ENCODE peak calls at places on chromosomes 2 and 18, in eight cellular contexts. One of them, this sample, is unnamed.

GRCh38 chr2:204176306-204176705 is 239.7 kb downstream of the ICOS start:
- DNase-seq in NCI-H1417: no peak
- DNase-seq in BJ: no peak
- DNase-seq in EL: no peak
- DNase-seq in CD8-positive, alpha-beta T cell: no peak
- DNase-seq in right lobe of liver: no peak
- DNase-seq in SK-N-DZ: peak
- DNase-seq in stimulated activated CD4-positive, alpha-beta T cell treated with anti-CD3 and anti-CD28 coated beads, Interleukin-15, amount 100 ng/mL, for 1 hour: no peak
- DNase-seq in this sample: no peak

GRCh38 chr2:134625311-134625710 is 93.5 kb downstream of the TMEM163 start:
- DNase-seq in CD8-positive, alpha-beta T cell: no peak
- DNase-seq in stimulated activated CD4-positive, alpha-beta T cell treated with anti-CD3 and anti-CD28 coated beads, Interleukin-15, amount 100 ng/mL, for 1 hour: no peak
- DNase-seq in EL: no peak
- DNase-seq in right lobe of liver: no peak
- DNase-seq in BJ: no peak
- DNase-seq in NCI-H1417: no peak
- DNase-seq in SK-N-DZ: no peak
- DNase-seq in this sample: no peak

GRCh38 chr2:150911766-150912280 is 349.8 kb downstream of the RBM43 start:
- DNase-seq in right lobe of liver: peak
- DNase-seq in BJ: peak
- DNase-seq in CD8-positive, alpha-beta T cell: no peak
- DNase-seq in stimulated activated CD4-positive, alpha-beta T cell treated with anti-CD3 and anti-CD28 coated beads, Interleukin-15, amount 100 ng/mL, for 1 hour: no peak
- DNase-seq in EL: peak
- DNase-seq in NCI-H1417: no peak
- DNase-seq in SK-N-DZ: peak
- DNase-seq in this sample: peak

GRCh38 chr2:15041429-15041837 is 408.9 kb downstream of the LRATD1 start:
- DNase-seq in BJ: no peak
- DNase-seq in stimulated activated CD4-positive, alpha-beta T cell treated with anti-CD3 and anti-CD28 coated beads, Interleukin-15, amount 100 ng/mL, for 1 hour: no peak
- DNase-seq in CD8-positive, alpha-beta T cell: no peak
- DNase-seq in SK-N-DZ: no peak
- DNase-seq in right lobe of liver: peak
- DNase-seq in NCI-H1417: no peak
- DNase-seq in EL: no peak
- DNase-seq in this sample: peak

GRCh38 chr18:73908323-73908722 is 239.3 kb downstream of the FBXO15 start:
- DNase-seq in CD8-positive, alpha-beta T cell: no peak
- DNase-seq in stimulated activated CD4-positive, alpha-beta T cell treated with anti-CD3 and anti-CD28 coated beads, Interleukin-15, amount 100 ng/mL, for 1 hour: no peak
- DNase-seq in EL: peak
- DNase-seq in SK-N-DZ: no peak
- DNase-seq in NCI-H1417: no peak
- DNase-seq in right lobe of liver: no peak
- DNase-seq in BJ: no peak
- DNase-seq in this sample: no peak

GRCh38 chr2:136013962-136014361 is 28.5 kb upstream of the DARS1 start:
- DNase-seq in stimulated activated CD4-positive, alpha-beta T cell treated with anti-CD3 and anti-CD28 coated beads, Interleukin-15, amount 100 ng/mL, for 1 hour: no peak
- DNase-seq in BJ: no peak
- DNase-seq in right lobe of liver: no peak
- DNase-seq in CD8-positive, alpha-beta T cell: no peak
- DNase-seq in NCI-H1417: no peak
- DNase-seq in SK-N-DZ: no peak
- DNase-seq in EL: no peak
- DNase-seq in this sample: no peak

GRCh38 chr2:186575302-186575701 is 14.6 kb upstream of the ITGAV start:
- DNase-seq in stimulated activated CD4-positive, alpha-beta T cell treated with anti-CD3 and anti-CD28 coated beads, Interleukin-15, amount 100 ng/mL, for 1 hour: no peak
- DNase-seq in right lobe of liver: no peak
- DNase-seq in BJ: peak
- DNase-seq in NCI-H1417: no peak
- DNase-seq in EL: peak
- DNase-seq in CD8-positive, alpha-beta T cell: no peak
- DNase-seq in SK-N-DZ: peak
- DNase-seq in this sample: no peak

GRCh38 chr2:23271230-23271629 is 113.7 kb upstream of the KLHL29 start:
- DNase-seq in NCI-H1417: no peak
- DNase-seq in CD8-positive, alpha-beta T cell: no peak
- DNase-seq in EL: no peak
- DNase-seq in SK-N-DZ: no peak
- DNase-seq in right lobe of liver: no peak
- DNase-seq in BJ: no peak
- DNase-seq in stimulated activated CD4-positive, alpha-beta T cell treated with anti-CD3 and anti-CD28 coated beads, Interleukin-15, amount 100 ng/mL, for 1 hour: no peak
- DNase-seq in this sample: no peak

GRCh38 chr2:189016311-189016830 is 42.2 kb downstream of the COL3A1 start:
- DNase-seq in NCI-H1417: no peak
- DNase-seq in CD8-positive, alpha-beta T cell: no peak
- DNase-seq in right lobe of liver: no peak
- DNase-seq in SK-N-DZ: no peak
- DNase-seq in BJ: no peak
- DNase-seq in stimulated activated CD4-positive, alpha-beta T cell treated with anti-CD3 and anti-CD28 coated beads, Interleukin-15, amount 100 ng/mL, for 1 hour: no peak
- DNase-seq in EL: no peak
- DNase-seq in this sample: no peak

GRCh38 chr2:225120175-225120574 is 77.9 kb upstream of the DOCK10 start:
- DNase-seq in NCI-H1417: no peak
- DNase-seq in right lobe of liver: no peak
- DNase-seq in BJ: no peak
- DNase-seq in CD8-positive, alpha-beta T cell: no peak
- DNase-seq in SK-N-DZ: no peak
- DNase-seq in EL: peak
- DNase-seq in stimulated activated CD4-positive, alpha-beta T cell treated with anti-CD3 and anti-CD28 coated beads, Interleukin-15, amount 100 ng/mL, for 1 hour: no peak
- DNase-seq in this sample: no peak

GRCh38 chr2:216742411-216742810 is 47.1 kb upstream of the IGFBP5 start:
- DNase-seq in BJ: no peak
- DNase-seq in right lobe of liver: no peak
- DNase-seq in SK-N-DZ: no peak
- DNase-seq in NCI-H1417: no peak
- DNase-seq in CD8-positive, alpha-beta T cell: no peak
- DNase-seq in stimulated activated CD4-positive, alpha-beta T cell treated with anti-CD3 and anti-CD28 coated beads, Interleukin-15, amount 100 ng/mL, for 1 hour: no peak
- DNase-seq in EL: no peak
- DNase-seq in this sample: no peak

GRCh38 chr2:107717666-107718065 is 109.0 kb upstream of the RGPD4 start:
- DNase-seq in SK-N-DZ: no peak
- DNase-seq in EL: no peak
- DNase-seq in CD8-positive, alpha-beta T cell: no peak
- DNase-seq in right lobe of liver: no peak
- DNase-seq in stimulated activated CD4-positive, alpha-beta T cell treated with anti-CD3 and anti-CD28 coated beads, Interleukin-15, amount 100 ng/mL, for 1 hour: no peak
- DNase-seq in BJ: no peak
- DNase-seq in NCI-H1417: peak
- DNase-seq in this sample: no peak

GRCh38 chr2:119225084-119225864 is 1.6 kb downstream of the STEAP3 start:
- DNase-seq in stimulated activated CD4-positive, alpha-beta T cell treated with anti-CD3 and anti-CD28 coated beads, Interleukin-15, amount 100 ng/mL, for 1 hour: no peak
- DNase-seq in SK-N-DZ: no peak
- DNase-seq in CD8-positive, alpha-beta T cell: no peak
- DNase-seq in right lobe of liver: no peak
- DNase-seq in EL: no peak
- DNase-seq in NCI-H1417: no peak
- DNase-seq in BJ: no peak
- DNase-seq in this sample: peak

GRCh38 chr2:15186118-15186517 is 375.0 kb downstream of the NBAS start:
- DNase-seq in BJ: no peak
- DNase-seq in right lobe of liver: no peak
- DNase-seq in EL: no peak
- DNase-seq in CD8-positive, alpha-beta T cell: no peak
- DNase-seq in SK-N-DZ: no peak
- DNase-seq in stimulated activated CD4-positive, alpha-beta T cell treated with anti-CD3 and anti-CD28 coated beads, Interleukin-15, amount 100 ng/mL, for 1 hour: no peak
- DNase-seq in NCI-H1417: no peak
- DNase-seq in this sample: no peak

GRCh38 chr18:27413495-27414401 is 228.6 kb upstream of the CHST9 start:
- DNase-seq in right lobe of liver: no peak
- DNase-seq in BJ: no peak
- DNase-seq in CD8-positive, alpha-beta T cell: no peak
- DNase-seq in SK-N-DZ: peak
- DNase-seq in EL: no peak
- DNase-seq in NCI-H1417: no peak
- DNase-seq in stimulated activated CD4-positive, alpha-beta T cell treated with anti-CD3 and anti-CD28 coated beads, Interleukin-15, amount 100 ng/mL, for 1 hour: no peak
- DNase-seq in this sample: no peak

GRCh38 chr2:73244580-73244979 is 10.5 kb downstream of the CCT7 start:
- DNase-seq in right lobe of liver: no peak
- DNase-seq in EL: no peak
- DNase-seq in BJ: no peak
- DNase-seq in stimulated activated CD4-positive, alpha-beta T cell treated with anti-CD3 and anti-CD28 coated beads, Interleukin-15, amount 100 ng/mL, for 1 hour: no peak
- DNase-seq in CD8-positive, alpha-beta T cell: no peak
- DNase-seq in NCI-H1417: no peak
- DNase-seq in SK-N-DZ: no peak
- DNase-seq in this sample: no peak

GRCh38 chr2:21819475-21819874 is 695.7 kb downstream of the TDRD15 start:
- DNase-seq in EL: peak
- DNase-seq in NCI-H1417: no peak
- DNase-seq in SK-N-DZ: no peak
- DNase-seq in stimulated activated CD4-positive, alpha-beta T cell treated with anti-CD3 and anti-CD28 coated beads, Interleukin-15, amount 100 ng/mL, for 1 hour: no peak
- DNase-seq in BJ: peak
- DNase-seq in CD8-positive, alpha-beta T cell: no peak
- DNase-seq in right lobe of liver: no peak
- DNase-seq in this sample: no peak

GRCh38 chr2:109528811-109529501 is 84.8 kb downstream of the SEPTIN10 start:
- DNase-seq in EL: no peak
- DNase-seq in right lobe of liver: peak
- DNase-seq in stimulated activated CD4-positive, alpha-beta T cell treated with anti-CD3 and anti-CD28 coated beads, Interleukin-15, amount 100 ng/mL, for 1 hour: no peak
- DNase-seq in BJ: no peak
- DNase-seq in NCI-H1417: no peak
- DNase-seq in CD8-positive, alpha-beta T cell: no peak
- DNase-seq in SK-N-DZ: no peak
- DNase-seq in this sample: no peak

GRCh38 chr18:59846814-59847490 is 52.8 kb upstream of the PMAIP1 start:
- DNase-seq in SK-N-DZ: no peak
- DNase-seq in CD8-positive, alpha-beta T cell: no peak
- DNase-seq in EL: peak
- DNase-seq in right lobe of liver: no peak
- DNase-seq in BJ: peak
- DNase-seq in NCI-H1417: no peak
- DNase-seq in stimulated activated CD4-positive, alpha-beta T cell treated with anti-CD3 and anti-CD28 coated beads, Interleukin-15, amount 100 ng/mL, for 1 hour: no peak
- DNase-seq in this sample: no peak

GRCh38 chr2:169119117-169119770 is 49.9 kb downstream of the DHRS9 start:
- DNase-seq in BJ: no peak
- DNase-seq in SK-N-DZ: no peak
- DNase-seq in NCI-H1417: no peak
- DNase-seq in stimulated activated CD4-positive, alpha-beta T cell treated with anti-CD3 and anti-CD28 coated beads, Interleukin-15, amount 100 ng/mL, for 1 hour: no peak
- DNase-seq in EL: peak
- DNase-seq in CD8-positive, alpha-beta T cell: no peak
- DNase-seq in right lobe of liver: no peak
- DNase-seq in this sample: no peak

This sample was measured in left lobe of liver.